ENCODE peak calls at places on chromosome 6, in ten cellular contexts. One of them, this sample, is unnamed. For H3K4me1, the result is how much of the 10 kb centered on the place peaks cover.

GRCh38 chr6:37396571-37397185 is 36.3 kb upstream of the CMTR1 start:
- ATAC-seq in A549: no peak
- ATAC-seq in HepG2: peak
- ATAC-seq in heart left ventricle: no peak
- ATAC-seq in HCT116: no peak
- ATAC-seq in upper lobe of left lung: no peak
- ATAC-seq in GM12878: no peak
- ATAC-seq in K562: no peak
- ATAC-seq in body of pancreas: no peak
- ATAC-seq in right lobe of liver: no peak
- ATAC-seq in this sample: no peak

GRCh38 chr6:28542440-28543293 is 17.0 kb downstream of the GPX5 start:
- ATAC-seq in A549: peak
- ATAC-seq in body of pancreas: peak
- ATAC-seq in right lobe of liver: peak
- ATAC-seq in GM12878: peak
- ATAC-seq in HCT116: peak
- ATAC-seq in upper lobe of left lung: peak
- ATAC-seq in HepG2: peak
- ATAC-seq in K562: peak
- ATAC-seq in heart left ventricle: no peak
- ATAC-seq in this sample: no peak

GRCh38 chr6:88388589-88388988 is 222.4 kb upstream of the CNR1 start:
- ATAC-seq in upper lobe of left lung: no peak
- ATAC-seq in body of pancreas: no peak
- ATAC-seq in HepG2: no peak
- ATAC-seq in right lobe of liver: no peak
- ATAC-seq in HCT116: no peak
- ATAC-seq in K562: no peak
- ATAC-seq in A549: no peak
- ATAC-seq in GM12878: peak
- ATAC-seq in heart left ventricle: no peak
- ATAC-seq in this sample: no peak

GRCh38 chr6:25219581-25220249 is 59.5 kb upstream of the CARMIL1 start:
- ATAC-seq in upper lobe of left lung: no peak
- ATAC-seq in HepG2: no peak
- ATAC-seq in HCT116: no peak
- ATAC-seq in heart left ventricle: no peak
- ATAC-seq in A549: no peak
- ATAC-seq in GM12878: no peak
- ATAC-seq in right lobe of liver: no peak
- ATAC-seq in body of pancreas: no peak
- ATAC-seq in K562: no peak
- ATAC-seq in this sample: no peak

GRCh38 chr6:64732888-64733287 is 974.1 kb downstream of the EYS start:
- ATAC-seq in body of pancreas: no peak
- ATAC-seq in K562: no peak
- ATAC-seq in upper lobe of left lung: no peak
- ATAC-seq in right lobe of liver: no peak
- ATAC-seq in heart left ventricle: no peak
- ATAC-seq in GM12878: no peak
- ATAC-seq in HepG2: peak
- ATAC-seq in A549: no peak
- ATAC-seq in HCT116: no peak
- ATAC-seq in this sample: no peak

GRCh38 chr6:151216812-151217211 is 23.0 kb upstream of the AKAP12 start:
- ATAC-seq in body of pancreas: no peak
- ATAC-seq in A549: no peak
- ATAC-seq in right lobe of liver: no peak
- ATAC-seq in upper lobe of left lung: no peak
- ATAC-seq in GM12878: no peak
- ATAC-seq in HepG2: no peak
- ATAC-seq in HCT116: no peak
- ATAC-seq in K562: peak
- ATAC-seq in heart left ventricle: no peak
- ATAC-seq in this sample: no peak

GRCh38 chr6:154907293-154907692 is 87.8 kb upstream of the TIAM2 start:
- ATAC-seq in HCT116: no peak
- ATAC-seq in K562: no peak
- ATAC-seq in right lobe of liver: no peak
- ATAC-seq in heart left ventricle: no peak
- ATAC-seq in GM12878: no peak
- ATAC-seq in body of pancreas: no peak
- ATAC-seq in upper lobe of left lung: no peak
- ATAC-seq in A549: no peak
- ATAC-seq in HepG2: no peak
- ATAC-seq in this sample: no peak

GRCh38 chr6:15171026-15171425 is 74.8 kb upstream of the JARID2 start:
- ATAC-seq in HCT116: no peak
- ATAC-seq in body of pancreas: no peak
- ATAC-seq in K562: no peak
- ATAC-seq in right lobe of liver: no peak
- ATAC-seq in A549: no peak
- ATAC-seq in heart left ventricle: no peak
- ATAC-seq in GM12878: peak
- ATAC-seq in upper lobe of left lung: no peak
- ATAC-seq in HepG2: no peak
- ATAC-seq in this sample: no peak

GRCh38 chr6:132614554-132614953 is 9.5 kb downstream of the TAAR2 start:
- ATAC-seq in GM12878: peak
- ATAC-seq in upper lobe of left lung: no peak
- ATAC-seq in K562: no peak
- ATAC-seq in heart left ventricle: no peak
- ATAC-seq in HepG2: no peak
- ATAC-seq in body of pancreas: no peak
- ATAC-seq in right lobe of liver: peak
- ATAC-seq in HCT116: no peak
- ATAC-seq in A549: no peak
- ATAC-seq in this sample: no peak

GRCh38 chr6:79269877-79270276 is 35.4 kb upstream of the HMGN3 start:
- ATAC-seq in A549: no peak
- ATAC-seq in K562: peak
- ATAC-seq in heart left ventricle: peak
- ATAC-seq in upper lobe of left lung: peak
- ATAC-seq in HCT116: no peak
- ATAC-seq in HepG2: no peak
- ATAC-seq in right lobe of liver: peak
- ATAC-seq in GM12878: no peak
- ATAC-seq in body of pancreas: peak
- ATAC-seq in this sample: peak

GRCh38 chr6:108872001-108872974 is 24.1 kb downstream of the ARMC2 start:
- ATAC-seq in upper lobe of left lung: peak
- ATAC-seq in heart left ventricle: no peak
- ATAC-seq in GM12878: no peak
- ATAC-seq in right lobe of liver: no peak
- ATAC-seq in K562: peak
- ATAC-seq in HepG2: no peak
- ATAC-seq in A549: no peak
- ATAC-seq in body of pancreas: peak
- ATAC-seq in HCT116: no peak
- ATAC-seq in this sample: peak

GRCh38 chr6:167152858-167153257 is 4.9 kb downstream of the GPR31 start:
- ATAC-seq in HepG2: no peak
- ATAC-seq in heart left ventricle: no peak
- ATAC-seq in right lobe of liver: no peak
- ATAC-seq in GM12878: peak
- ATAC-seq in body of pancreas: no peak
- ATAC-seq in upper lobe of left lung: no peak
- ATAC-seq in A549: no peak
- ATAC-seq in HCT116: no peak
- ATAC-seq in K562: no peak
- ATAC-seq in this sample: no peak

GRCh38 chr6:9248125-9248524 is 812.8 kb upstream of the SLC35B3 start:
- ATAC-seq in upper lobe of left lung: no peak
- ATAC-seq in HCT116: no peak
- ATAC-seq in right lobe of liver: peak
- ATAC-seq in K562: no peak
- ATAC-seq in GM12878: no peak
- ATAC-seq in A549: no peak
- ATAC-seq in HepG2: no peak
- ATAC-seq in body of pancreas: no peak
- ATAC-seq in heart left ventricle: no peak
- ATAC-seq in this sample: no peak

GRCh38 chr6:9257215-9257614 is 821.9 kb upstream of the SLC35B3 start:
- ATAC-seq in heart left ventricle: no peak
- ATAC-seq in body of pancreas: no peak
- ATAC-seq in HCT116: no peak
- ATAC-seq in GM12878: no peak
- ATAC-seq in right lobe of liver: no peak
- ATAC-seq in upper lobe of left lung: no peak
- ATAC-seq in A549: no peak
- ATAC-seq in K562: no peak
- ATAC-seq in HepG2: no peak
- ATAC-seq in this sample: no peak

GRCh38 chr6:9254251-9254650 is 818.9 kb upstream of the SLC35B3 start:
- ATAC-seq in heart left ventricle: no peak
- ATAC-seq in upper lobe of left lung: no peak
- ATAC-seq in HepG2: no peak
- ATAC-seq in A549: no peak
- ATAC-seq in right lobe of liver: no peak
- ATAC-seq in GM12878: no peak
- ATAC-seq in K562: no peak
- ATAC-seq in body of pancreas: no peak
- ATAC-seq in HCT116: no peak
- ATAC-seq in this sample: no peak

GRCh38 chr6:9250852-9251251 is 815.5 kb upstream of the SLC35B3 start:
- ATAC-seq in upper lobe of left lung: no peak
- ATAC-seq in GM12878: peak
- ATAC-seq in body of pancreas: peak
- ATAC-seq in A549: peak
- ATAC-seq in right lobe of liver: peak
- ATAC-seq in HepG2: peak
- ATAC-seq in K562: no peak
- ATAC-seq in heart left ventricle: no peak
- ATAC-seq in HCT116: peak
- ATAC-seq in this sample: no peak

DNA sequence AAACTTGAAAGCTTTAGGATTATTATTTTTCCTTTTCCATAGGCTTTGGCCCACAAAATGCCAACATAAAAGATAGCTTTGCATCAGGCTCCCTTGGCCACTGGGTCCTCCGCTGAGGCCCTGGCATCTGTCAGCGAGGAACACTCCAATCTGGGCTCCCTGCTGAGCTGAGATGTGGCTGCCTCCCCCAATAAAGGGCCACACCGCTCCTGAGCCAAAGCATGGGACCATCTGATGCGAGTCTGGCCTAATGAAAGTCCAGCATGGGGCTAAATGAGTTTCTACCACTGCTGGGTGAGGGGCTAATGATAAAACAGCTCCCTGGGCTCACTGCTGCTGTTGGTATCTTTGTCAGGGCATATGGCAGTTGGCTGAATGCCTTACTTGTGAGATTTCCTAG is 817.4 kb upstream of the SLC35B3 start:
- ATAC-seq in body of pancreas: no peak
- ATAC-seq in right lobe of liver: no peak
- ATAC-seq in GM12878: no peak
- ATAC-seq in heart left ventricle: no peak
- ATAC-seq in upper lobe of left lung: no peak
- ATAC-seq in A549: no peak
- ATAC-seq in K562: no peak
- ATAC-seq in HCT116: no peak
- ATAC-seq in HepG2: no peak
- ATAC-seq in this sample: no peak
- H3K4me3 ChIP-seq in body of pancreas: no peak
- H3K4me3 ChIP-seq in right lobe of liver: no peak
- H3K4me3 ChIP-seq in GM12878: no peak
- H3K4me3 ChIP-seq in heart left ventricle: no peak
- H3K4me3 ChIP-seq in upper lobe of left lung: no peak
- H3K4me3 ChIP-seq in A549: no peak
- H3K4me3 ChIP-seq in K562: no peak
- H3K4me3 ChIP-seq in HCT116: no peak
- H3K4me3 ChIP-seq in HepG2: no peak
- H3K4me3 ChIP-seq in this sample: no peak

DNA sequence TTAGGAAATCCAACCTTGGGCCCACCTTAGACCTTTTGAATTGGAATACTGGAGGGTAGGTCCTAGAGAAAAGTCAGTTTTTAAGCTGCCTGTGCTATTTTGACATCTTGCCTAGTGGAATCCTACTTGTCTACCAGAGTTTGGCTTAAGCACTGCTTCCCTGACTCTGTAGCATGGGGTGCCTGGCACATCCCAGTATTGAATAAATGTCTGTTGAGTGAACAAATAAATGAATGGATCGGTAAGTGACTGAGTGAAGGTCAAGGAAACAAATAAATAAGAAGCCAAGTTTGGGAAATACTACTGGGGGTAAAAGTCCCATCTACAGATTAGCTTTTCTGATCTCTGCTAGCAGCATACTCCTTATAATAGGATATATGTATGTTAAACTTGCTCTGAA is 140.5 kb downstream of the FNDC1 start:
- ATAC-seq in HCT116: no peak
- ATAC-seq in heart left ventricle: no peak
- ATAC-seq in GM12878: no peak
- ATAC-seq in A549: no peak
- ATAC-seq in right lobe of liver: no peak
- ATAC-seq in K562: no peak
- ATAC-seq in HepG2: no peak
- ATAC-seq in body of pancreas: no peak
- ATAC-seq in upper lobe of left lung: no peak
- ATAC-seq in this sample: no peak
- TF ChIP-seq POLR2A in HCT116: no peak
- TF ChIP-seq POLR2A in heart left ventricle: no peak
- TF ChIP-seq POLR2A in GM12878: no peak
- TF ChIP-seq POLR2A in A549: no peak
- TF ChIP-seq POLR2A in right lobe of liver: no peak
- TF ChIP-seq POLR2A in K562: no peak
- TF ChIP-seq POLR2A in HepG2: no peak
- TF ChIP-seq POLR2A in body of pancreas: no peak
- TF ChIP-seq POLR2A in upper lobe of left lung: no peak
- TF ChIP-seq POLR2A in this sample: no peak

DNA sequence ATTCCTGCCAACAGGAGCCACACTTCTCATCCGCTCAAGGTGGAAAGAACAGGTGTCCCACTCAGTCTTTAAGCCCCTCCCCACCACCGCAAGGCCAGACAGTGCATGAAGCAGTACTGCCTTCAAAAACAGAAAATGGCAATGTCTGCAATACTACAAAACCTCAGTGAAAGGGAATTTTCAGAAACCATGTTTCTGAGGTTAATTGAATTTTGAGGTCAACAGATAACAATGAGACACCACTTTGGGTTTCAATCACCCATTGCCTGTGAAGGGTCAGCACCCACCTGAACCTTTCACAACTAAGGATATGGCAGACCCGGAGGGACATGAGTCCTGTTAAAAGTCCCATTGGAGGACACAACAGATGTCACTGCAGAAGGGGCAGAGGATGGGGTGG is 13.0 kb downstream of the ZC3H12D start:
- ATAC-seq in HCT116: no peak
- ATAC-seq in GM12878: peak
- ATAC-seq in heart left ventricle: no peak
- ATAC-seq in right lobe of liver: no peak
- ATAC-seq in upper lobe of left lung: no peak
- ATAC-seq in HepG2: no peak
- ATAC-seq in A549: no peak
- ATAC-seq in K562: no peak
- ATAC-seq in body of pancreas: no peak
- ATAC-seq in this sample: no peak
- H3K4me1 ChIP-seq in HCT116: under half
- H3K4me1 ChIP-seq in GM12878: half or more
- H3K4me1 ChIP-seq in heart left ventricle: under half
- H3K4me1 ChIP-seq in right lobe of liver: under half
- H3K4me1 ChIP-seq in upper lobe of left lung: under half
- H3K4me1 ChIP-seq in HepG2: under half
- H3K4me1 ChIP-seq in A549: under half
- H3K4me1 ChIP-seq in K562: under half
- H3K4me1 ChIP-seq in body of pancreas: under half
- H3K4me1 ChIP-seq in this sample: under half

GRCh38 chr6:33315753-33316602 is 1.6 kb downstream of the ZBTB22 start:
- ATAC-seq in body of pancreas: no peak
- ATAC-seq in heart left ventricle: no peak
- ATAC-seq in right lobe of liver: no peak
- ATAC-seq in GM12878: no peak
- ATAC-seq in HepG2: no peak
- ATAC-seq in HCT116: no peak
- ATAC-seq in A549: no peak
- ATAC-seq in K562: no peak
- ATAC-seq in upper lobe of left lung: no peak
- ATAC-seq in this sample: no peak
- H3K4me3 ChIP-seq in body of pancreas: no peak
- H3K4me3 ChIP-seq in heart left ventricle: no peak
- H3K4me3 ChIP-seq in right lobe of liver: no peak
- H3K4me3 ChIP-seq in GM12878: no peak
- H3K4me3 ChIP-seq in HepG2: no peak
- H3K4me3 ChIP-seq in HCT116: no peak
- H3K4me3 ChIP-seq in A549: no peak
- H3K4me3 ChIP-seq in K562: no peak
- H3K4me3 ChIP-seq in upper lobe of left lung: no peak
- H3K4me3 ChIP-seq in this sample: no peak

This sample was measured in gastroesophageal sphincter.